ENCODE peak calls at places on chromosomes 12 and 14, in eight cellular contexts. One of them, this sample, is unnamed.

GRCh38 chr14:28101992-28102391 is 664.6 kb upstream of the FOXG1 start:
- DNase-seq in HS-27A: no peak
- DNase-seq in GM06990: no peak
- DNase-seq in HuH-7.5: no peak
- DNase-seq in neural crest cell: no peak
- DNase-seq in HTR-8/SVneo: no peak
- DNase-seq in CD4-positive, alpha-beta memory T cell: no peak
- DNase-seq in NCI-H1417: peak
- DNase-seq in this sample: peak

GRCh38 chr12:1666685-1667162 is 24.1 kb upstream of the ADIPOR2 start:
- DNase-seq in HuH-7.5: no peak
- DNase-seq in GM06990: no peak
- DNase-seq in HS-27A: no peak
- DNase-seq in CD4-positive, alpha-beta memory T cell: no peak
- DNase-seq in neural crest cell: no peak
- DNase-seq in NCI-H1417: no peak
- DNase-seq in HTR-8/SVneo: no peak
- DNase-seq in this sample: no peak

GRCh38 chr12:3980504-3981272 is 107.5 kb upstream of the PARP11 start:
- DNase-seq in GM06990: no peak
- DNase-seq in HTR-8/SVneo: no peak
- DNase-seq in neural crest cell: no peak
- DNase-seq in NCI-H1417: no peak
- DNase-seq in HuH-7.5: no peak
- DNase-seq in HS-27A: no peak
- DNase-seq in CD4-positive, alpha-beta memory T cell: no peak
- DNase-seq in this sample: no peak

GRCh38 chr14:67461341-67461985 is 27.1 kb downstream of the TMEM229B start:
- DNase-seq in neural crest cell: no peak
- DNase-seq in GM06990: no peak
- DNase-seq in HTR-8/SVneo: no peak
- DNase-seq in NCI-H1417: no peak
- DNase-seq in CD4-positive, alpha-beta memory T cell: no peak
- DNase-seq in HuH-7.5: no peak
- DNase-seq in HS-27A: no peak
- DNase-seq in this sample: no peak

GRCh38 chr14:89641495-89642162 is 224.6 kb upstream of the FOXN3 start:
- DNase-seq in NCI-H1417: no peak
- DNase-seq in GM06990: peak
- DNase-seq in HS-27A: no peak
- DNase-seq in HTR-8/SVneo: no peak
- DNase-seq in CD4-positive, alpha-beta memory T cell: peak
- DNase-seq in neural crest cell: no peak
- DNase-seq in HuH-7.5: no peak
- DNase-seq in this sample: no peak

GRCh38 chr12:93638954-93639353 is 38.2 kb upstream of the CRADD start:
- DNase-seq in HuH-7.5: no peak
- DNase-seq in HTR-8/SVneo: no peak
- DNase-seq in neural crest cell: no peak
- DNase-seq in HS-27A: no peak
- DNase-seq in NCI-H1417: no peak
- DNase-seq in CD4-positive, alpha-beta memory T cell: no peak
- DNase-seq in GM06990: no peak
- DNase-seq in this sample: no peak

GRCh38 chr12:91870872-91871707 is 274.6 kb downstream of the BTG1 start:
- DNase-seq in HTR-8/SVneo: no peak
- DNase-seq in GM06990: no peak
- DNase-seq in NCI-H1417: peak
- DNase-seq in CD4-positive, alpha-beta memory T cell: peak
- DNase-seq in neural crest cell: no peak
- DNase-seq in HuH-7.5: no peak
- DNase-seq in HS-27A: no peak
- DNase-seq in this sample: no peak

GRCh38 chr12:127998936-127999467 is 268.0 kb upstream of the TMEM132C start:
- DNase-seq in CD4-positive, alpha-beta memory T cell: no peak
- DNase-seq in GM06990: no peak
- DNase-seq in neural crest cell: no peak
- DNase-seq in HS-27A: no peak
- DNase-seq in NCI-H1417: no peak
- DNase-seq in HuH-7.5: no peak
- DNase-seq in HTR-8/SVneo: peak
- DNase-seq in this sample: no peak

GRCh38 chr12:12818693-12819092 is 5.5 kb downstream of the DDX47 start:
- DNase-seq in HuH-7.5: no peak
- DNase-seq in HTR-8/SVneo: no peak
- DNase-seq in HS-27A: no peak
- DNase-seq in NCI-H1417: no peak
- DNase-seq in CD4-positive, alpha-beta memory T cell: no peak
- DNase-seq in GM06990: no peak
- DNase-seq in neural crest cell: no peak
- DNase-seq in this sample: no peak

GRCh38 chr14:20886091-20886490 is 5.1 kb upstream of the RNASE3 start:
- DNase-seq in HTR-8/SVneo: no peak
- DNase-seq in NCI-H1417: no peak
- DNase-seq in CD4-positive, alpha-beta memory T cell: no peak
- DNase-seq in GM06990: no peak
- DNase-seq in neural crest cell: no peak
- DNase-seq in HS-27A: no peak
- DNase-seq in HuH-7.5: no peak
- DNase-seq in this sample: no peak

GRCh38 chr12:108815875-108816594 is 41.3 kb downstream of the SSH1 start:
- DNase-seq in HS-27A: no peak
- DNase-seq in HTR-8/SVneo: no peak
- DNase-seq in neural crest cell: no peak
- DNase-seq in HuH-7.5: no peak
- DNase-seq in CD4-positive, alpha-beta memory T cell: no peak
- DNase-seq in GM06990: no peak
- DNase-seq in NCI-H1417: no peak
- DNase-seq in this sample: no peak

GRCh38 chr12:121124402-121125109 is 8.1 kb upstream of the P2RX7 start:
- DNase-seq in HTR-8/SVneo: peak
- DNase-seq in CD4-positive, alpha-beta memory T cell: no peak
- DNase-seq in HS-27A: peak
- DNase-seq in GM06990: no peak
- DNase-seq in HuH-7.5: peak
- DNase-seq in neural crest cell: no peak
- DNase-seq in NCI-H1417: no peak
- DNase-seq in this sample: peak

GRCh38 chr12:69329669-69330428 is 18.3 kb upstream of the LYZ start:
- DNase-seq in GM06990: no peak
- DNase-seq in HS-27A: no peak
- DNase-seq in neural crest cell: no peak
- DNase-seq in HTR-8/SVneo: no peak
- DNase-seq in CD4-positive, alpha-beta memory T cell: peak
- DNase-seq in HuH-7.5: no peak
- DNase-seq in NCI-H1417: no peak
- DNase-seq in this sample: peak

GRCh38 chr12:132030367-132031038 is 80.8 kb downstream of the EP400 start:
- DNase-seq in HTR-8/SVneo: no peak
- DNase-seq in GM06990: no peak
- DNase-seq in CD4-positive, alpha-beta memory T cell: no peak
- DNase-seq in HS-27A: no peak
- DNase-seq in neural crest cell: no peak
- DNase-seq in NCI-H1417: no peak
- DNase-seq in HuH-7.5: no peak
- DNase-seq in this sample: no peak

GRCh38 chr12:104573-105081 is 38.1 kb downstream of the IQSEC3 start:
- DNase-seq in NCI-H1417: peak
- DNase-seq in GM06990: no peak
- DNase-seq in HTR-8/SVneo: no peak
- DNase-seq in HuH-7.5: no peak
- DNase-seq in HS-27A: no peak
- DNase-seq in neural crest cell: no peak
- DNase-seq in CD4-positive, alpha-beta memory T cell: peak
- DNase-seq in this sample: no peak

GRCh38 chr12:125533434-125534029 is 468.3 kb downstream of the AACS start:
- DNase-seq in CD4-positive, alpha-beta memory T cell: no peak
- DNase-seq in NCI-H1417: peak
- DNase-seq in GM06990: peak
- DNase-seq in HuH-7.5: peak
- DNase-seq in HTR-8/SVneo: peak
- DNase-seq in HS-27A: no peak
- DNase-seq in neural crest cell: peak
- DNase-seq in this sample: peak

GRCh38 chr12:71426648-71427047 is 12.9 kb upstream of the LGR5 start:
- DNase-seq in NCI-H1417: no peak
- DNase-seq in HuH-7.5: no peak
- DNase-seq in CD4-positive, alpha-beta memory T cell: no peak
- DNase-seq in HS-27A: no peak
- DNase-seq in neural crest cell: no peak
- DNase-seq in GM06990: no peak
- DNase-seq in HTR-8/SVneo: no peak
- DNase-seq in this sample: no peak

GRCh38 chr12:50276912-50277671 is 6.2 kb downstream of the LIMA1 start:
- DNase-seq in HuH-7.5: no peak
- DNase-seq in neural crest cell: no peak
- DNase-seq in GM06990: no peak
- DNase-seq in HTR-8/SVneo: no peak
- DNase-seq in NCI-H1417: no peak
- DNase-seq in CD4-positive, alpha-beta memory T cell: no peak
- DNase-seq in HS-27A: no peak
- DNase-seq in this sample: no peak

GRCh38 chr14:54840336-54840735 is 62.3 kb downstream of the GCH1 start:
- DNase-seq in HS-27A: no peak
- DNase-seq in HuH-7.5: no peak
- DNase-seq in HTR-8/SVneo: no peak
- DNase-seq in CD4-positive, alpha-beta memory T cell: no peak
- DNase-seq in GM06990: no peak
- DNase-seq in NCI-H1417: no peak
- DNase-seq in neural crest cell: no peak
- DNase-seq in this sample: no peak

GRCh38 chr14:26286806-26287205 is 311.0 kb downstream of the NOVA1 start:
- DNase-seq in NCI-H1417: peak
- DNase-seq in HS-27A: no peak
- DNase-seq in HTR-8/SVneo: no peak
- DNase-seq in GM06990: no peak
- DNase-seq in neural crest cell: no peak
- DNase-seq in CD4-positive, alpha-beta memory T cell: no peak
- DNase-seq in HuH-7.5: no peak
- DNase-seq in this sample: no peak

GRCh38 chr14:72948481-72949138 is 22.3 kb downstream of the DCAF4 start:
- DNase-seq in HuH-7.5: peak
- DNase-seq in CD4-positive, alpha-beta memory T cell: peak
- DNase-seq in HS-27A: no peak
- DNase-seq in neural crest cell: peak
- DNase-seq in NCI-H1417: peak
- DNase-seq in GM06990: no peak
- DNase-seq in HTR-8/SVneo: peak
- DNase-seq in this sample: peak

GRCh38 chr14:99947695-99948094 is 117.5 kb upstream of the EVL start:
- DNase-seq in GM06990: no peak
- DNase-seq in HS-27A: no peak
- DNase-seq in NCI-H1417: no peak
- DNase-seq in HTR-8/SVneo: no peak
- DNase-seq in neural crest cell: no peak
- DNase-seq in CD4-positive, alpha-beta memory T cell: no peak
- DNase-seq in HuH-7.5: no peak
- DNase-seq in this sample: no peak

GRCh38 chr14:23442721-23443356 is 7.4 kb upstream of the MYH7 start:
- DNase-seq in NCI-H1417: no peak
- DNase-seq in HuH-7.5: no peak
- DNase-seq in GM06990: no peak
- DNase-seq in neural crest cell: no peak
- DNase-seq in HTR-8/SVneo: no peak
- DNase-seq in HS-27A: no peak
- DNase-seq in CD4-positive, alpha-beta memory T cell: no peak
- DNase-seq in this sample: no peak